ENCODE peak calls at places on chromosome 19, in seven cellular contexts. R is Calu3, S is suprapubic skin, D is H9, J is fibroblast of the aortic adventitia, I is AG09309, V is AG04449. M is an unnamed sample.
A peak's percentile ranks its signal among the peaks of the same experiment; 100 is the strongest.

GRCh38 chr19:19464339-19465098 is 50.8 kb downstream of the TSSK6 start:
- DNase-seq in R (no peak), S (no peak), D (no peak), J (peak; percentile 76), I (no peak), V (no peak), M (no peak)

GRCh38 chr19:56347163-56347778 is 32.6 kb upstream of the ZSCAN5A start:
- DNase-seq in R (no peak), S (no peak), D (no peak), J (no peak), I (no peak), V (no peak), M (no peak)

GRCh38 chr19:7637374-7638256 is 705 bp downstream of the STXBP2 start:
- DNase-seq in R (peak; percentile 53), S (no peak), D (no peak), J (no peak), I (no peak), V (no peak), M (no peak)

GRCh38 chr19:4380254-4380727 is 20.1 kb downstream of the SH3GL1 start:
- DNase-seq in R (no peak), S (no peak), D (no peak), J (no peak), I (no peak), V (no peak), M (no peak)

GRCh38 chr19:10752237-10752912 is 34.5 kb downstream of the DNM2 start:
- DNase-seq in R (no peak), S (no peak), D (no peak), J (no peak), I (no peak), V (no peak), M (no peak)

GRCh38 chr19:32674153-32674958 is 624 bp downstream of the ANKRD27 start:
- DNase-seq in R (no peak), S (no peak), D (no peak), J (no peak), I (no peak), V (no peak), M (peak; percentile 47)

GRCh38 chr19:18832331-18833140 is 777 bp downstream of the UPF1 start:
- DNase-seq in R (peak; percentile 29), S (no peak), D (peak; percentile 57), J (no peak), I (no peak), V (no peak), M (no peak)

GRCh38 chr19:10639836-10640235 is 14.3 kb upstream of the ILF3 start:
- DNase-seq in R (no peak), S (no peak), D (no peak), J (no peak), I (no peak), V (no peak), M (no peak)

GRCh38 chr19:40777795-40778044 is 327 bp upstream of the RAB4B start:
- DNase-seq in R (no peak), S (no peak), D (no peak), J (no peak), I (no peak), V (no peak), M (no peak)

GRCh38 chr19:4742717-4743646 is 19.3 kb upstream of the DPP9 start:
- DNase-seq in R (no peak), S (no peak), D (peak; percentile 79), J (no peak), I (no peak), V (no peak), M (no peak)

GRCh38 chr19:39533003-39533512 is 406 bp upstream of the EID2B start:
- DNase-seq in R (no peak), S (no peak), D (no peak), J (no peak), I (no peak), V (no peak), M (no peak)

GRCh38 chr19:36196249-36196648 is 18.2 kb downstream of the ZNF565 start:
- DNase-seq in R (no peak), S (no peak), D (no peak), J (no peak), I (no peak), V (no peak), M (no peak)

GRCh38 chr19:55091955-55092354 is 16.3 kb downstream of the EPS8L1 start:
- DNase-seq in R (no peak), S (no peak), D (peak; percentile 91), J (no peak), I (no peak), V (no peak), M (no peak)

GRCh38 chr19:737591-738093 is 13.3 kb upstream of the MISP start:
- DNase-seq in R (peak; percentile 56), S (no peak), D (peak; percentile 81), J (no peak), I (no peak), V (no peak), M (peak; percentile 49)

GRCh38 chr19:49415810-49416200 is 7.4 kb downstream of the PTH2 start:
- DNase-seq in R (no peak), S (no peak), D (no peak), J (no peak), I (no peak), V (no peak), M (no peak)

GRCh38 chr19:49411681-49412321 is 11.4 kb downstream of the PTH2 start:
- DNase-seq in R (no peak), S (no peak), D (no peak), J (no peak), I (no peak), V (no peak), M (no peak)

GRCh38 chr19:49414256-49414655 is 9.0 kb downstream of the PTH2 start:
- DNase-seq in R (no peak), S (no peak), D (no peak), J (no peak), I (no peak), V (no peak), M (no peak)

GRCh38 chr19:49415102-49415809 is 8.0 kb downstream of the PTH2 start:
- DNase-seq in R (no peak), S (no peak), D (no peak), J (peak; percentile 28), I (no peak), V (no peak), M (no peak)

GRCh38 chr19:49413348-49413747 is 9.9 kb downstream of the PTH2 start:
- DNase-seq in R (no peak), S (no peak), D (no peak), J (no peak), I (no peak), V (no peak), M (no peak)
- TF ChIP-seq CTCF in R (no peak), S (no peak), D (no peak), J (no peak), I (no peak), V (no peak), M (no peak)

DNA sequence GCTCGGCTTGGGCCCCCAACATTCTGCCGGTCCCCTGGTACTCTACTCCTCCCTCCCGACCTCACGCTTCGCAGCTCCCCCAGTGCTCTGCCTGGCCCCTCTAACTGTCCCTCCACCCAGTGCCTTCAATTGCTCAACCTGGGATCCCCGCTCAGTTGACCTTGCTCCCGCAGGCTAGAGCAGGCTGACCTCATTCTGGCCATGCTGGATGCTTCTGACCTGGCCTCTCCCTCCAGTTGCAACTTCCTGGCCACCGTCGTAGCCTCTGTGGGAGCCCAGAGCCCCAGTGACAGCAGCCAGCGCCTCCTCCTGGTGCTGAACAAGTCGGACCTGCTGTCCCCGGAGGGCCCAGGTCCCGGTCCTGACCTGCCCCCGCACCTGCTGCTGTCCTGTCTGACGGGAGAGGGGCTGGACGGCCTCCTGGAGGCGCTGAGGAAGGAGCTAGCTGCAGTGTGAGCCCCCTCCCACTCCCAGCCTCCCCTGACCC is 3.6 kb downstream of the GTPBP3 start:
- DNase-seq in R (no peak), S (no peak), D (peak; percentile 79), J (no peak), I (no peak), V (no peak), M (no peak)
- TF ChIP-seq CTCF in R (no peak), S (no peak), D (no peak), J (no peak), I (no peak), V (no peak), M (no peak)

DNA sequence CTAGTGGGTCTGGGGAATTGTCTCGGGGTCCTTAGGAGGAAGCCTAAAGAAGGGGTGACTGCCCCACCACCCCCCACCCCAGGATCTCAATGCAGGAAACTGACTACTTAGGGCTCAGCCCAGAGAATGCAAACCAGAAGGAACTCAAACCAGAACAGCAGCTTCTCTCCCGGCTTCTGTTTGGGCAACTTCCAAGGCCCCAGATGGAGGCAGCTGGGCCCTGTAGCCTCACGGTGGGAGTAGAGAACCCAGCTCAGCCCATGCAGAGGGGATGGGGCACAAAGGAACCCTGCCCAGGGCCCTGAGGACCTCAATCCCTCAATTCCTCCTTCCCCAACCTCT is 2.3 kb downstream of the ADGRE5 start:
- DNase-seq in R (no peak), S (no peak), D (no peak), J (peak; percentile 51), I (no peak), V (no peak), M (no peak)
- TF ChIP-seq CTCF in R (no peak), S (no peak), D (no peak), J (no peak), I (no peak), V (peak; percentile 3), M (no peak)

DNA sequence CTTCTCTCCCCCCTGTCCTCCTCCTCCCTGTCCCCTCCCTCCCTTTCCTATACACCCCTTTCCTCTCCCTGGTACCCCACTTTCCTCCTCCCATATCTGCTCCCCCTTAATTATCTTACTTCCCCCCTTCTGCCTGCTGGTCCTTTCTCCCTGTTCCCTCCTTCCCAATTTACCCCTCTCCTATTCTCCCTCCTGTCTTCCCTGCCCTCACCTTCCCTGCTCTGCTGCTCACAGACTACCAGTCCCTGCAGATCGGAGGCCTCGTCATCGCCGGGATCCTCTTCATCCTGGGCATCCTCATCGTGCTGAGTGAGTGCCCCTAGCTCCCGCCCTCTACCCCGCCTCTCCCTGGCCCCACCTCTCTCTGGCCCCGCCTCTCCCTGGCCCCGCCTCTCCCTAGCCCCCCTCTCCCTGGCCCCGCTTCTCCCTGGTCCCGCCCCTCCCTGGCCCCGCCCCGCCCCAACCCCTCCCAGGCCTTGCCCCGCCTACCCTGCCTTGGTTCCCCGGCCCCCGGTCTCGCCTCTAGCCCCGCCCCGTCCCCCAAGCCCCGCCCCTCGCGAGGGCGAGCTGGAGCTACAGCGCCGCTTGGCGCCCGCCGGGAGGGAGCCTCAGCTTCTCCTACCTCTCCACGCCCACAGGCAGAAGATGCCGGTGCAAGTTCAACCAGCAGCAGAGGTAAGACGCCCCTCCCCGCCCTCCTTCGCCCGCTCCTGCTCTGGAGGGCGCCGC is 2.0 kb upstream of the FXYD7 start:
- DNase-seq in R (peak; percentile 97), S (peak; percentile 96), D (peak; percentile 98), J (peak; percentile 79), I (no peak), V (peak; percentile 14), M (peak; percentile 70)
- TF ChIP-seq CTCF in R (peak; percentile 31), S (peak; percentile 64), D (peak; percentile 43), J (peak; percentile 64), I (peak; percentile 54), V (peak; percentile 73), M (peak; percentile 29)

DNA sequence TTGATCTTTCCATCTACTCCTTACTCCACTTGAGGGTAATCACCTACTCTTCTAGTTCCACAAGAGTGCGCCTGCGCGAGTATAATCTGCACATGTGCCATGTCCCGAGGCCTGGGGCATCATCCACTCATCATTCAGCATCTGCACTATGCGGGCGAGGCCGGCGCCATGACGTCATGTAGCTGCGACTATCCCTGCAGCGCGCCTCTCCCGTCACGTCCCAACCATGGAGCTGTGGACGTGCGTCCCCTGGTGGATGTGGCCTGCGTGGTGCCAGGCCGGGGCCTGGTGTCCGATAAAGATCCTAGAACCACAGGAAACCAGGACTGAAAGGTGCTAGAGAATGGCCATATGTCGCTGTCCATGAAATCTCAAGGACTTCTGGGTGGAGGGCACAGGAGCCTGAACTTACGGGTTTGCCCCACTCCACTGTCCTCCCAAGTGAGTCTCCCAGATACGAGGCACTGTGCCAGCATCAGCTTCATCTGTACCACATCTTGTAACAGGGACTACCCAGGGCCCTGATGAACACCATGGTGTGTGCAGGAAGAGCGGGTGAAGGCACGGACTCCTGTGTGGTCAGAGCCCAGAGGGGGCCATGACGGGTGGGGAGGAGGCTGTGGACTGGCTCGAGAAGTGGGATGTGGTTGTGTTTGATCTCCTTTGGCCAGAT is 2.7 kb upstream of the KLK2 start:
- DNase-seq in R (no peak), S (no peak), D (peak; percentile 71), J (no peak), I (no peak), V (no peak), M (no peak)
- TF ChIP-seq CTCF in R (no peak), S (peak; percentile 8), D (peak; percentile 55), J (no peak), I (no peak), V (no peak), M (no peak)